ENCODE peak calls at places on chromosomes 16 and 17, in six cellular contexts. U is lower leg skin, F is Panc1, N is mesothelial cell of epicardium, R is RWPE1, P is OCI-LY7. B is an unnamed sample.
A peak's percentile ranks its signal among the peaks of the same experiment; 100 is the strongest.

GRCh38 chr17:14061666-14062560 is 7.4 kb upstream of the COX10 start:
- DNase-seq in U (no peak), F (no peak), N (no peak), R (peak; percentile 55), P (no peak), B (no peak)

GRCh38 chr17:4576729-4577322 is 7.5 kb upstream of the SMTNL2 start:
- DNase-seq in U (no peak), F (no peak), N (no peak), R (no peak), P (no peak), B (no peak)

GRCh38 chr17:64163468-64163867 is 33.5 kb upstream of the ERN1 start:
- DNase-seq in U (peak; percentile 61), F (no peak), N (no peak), R (no peak), P (no peak), B (no peak)

GRCh38 chr16:65249768-65250167 is 127.9 kb upstream of the CDH11 start:
- DNase-seq in U (peak; percentile 84), F (no peak), N (no peak), R (no peak), P (no peak), B (no peak)

GRCh38 chr17:77686903-77687302 is 271.6 kb upstream of the TNRC6C start:
- DNase-seq in U (no peak), F (no peak), N (no peak), R (no peak), P (no peak), B (no peak)

GRCh38 chr16:25189305-25189704 is 27.4 kb upstream of the AQP8 start:
- DNase-seq in U (no peak), F (no peak), N (no peak), R (no peak), P (no peak), B (no peak)

GRCh38 chr17:19867654-19868395 is at the start of gene ULK2:
- DNase-seq in U (peak; percentile 88), F (no peak), N (peak; percentile 74), R (peak; percentile 52), P (peak; percentile 59), B (peak; percentile 84)

GRCh38 chr16:89150981-89151380 is 20.6 kb upstream of the CDH15 start:
- DNase-seq in U (no peak), F (no peak), N (no peak), R (no peak), P (no peak), B (no peak)

GRCh38 chr16:9091867-9092281 is 430 bp downstream of the HAPSTR1 start:
- DNase-seq in U (peak; percentile 91), F (no peak), N (peak; percentile 51), R (peak; percentile 31), P (peak; percentile 57), B (peak; percentile 74)

GRCh38 chr16:46612121-46612520 is 9.1 kb downstream of the SHCBP1 start:
- DNase-seq in U (no peak), F (no peak), N (no peak), R (no peak), P (no peak), B (no peak)

DNA sequence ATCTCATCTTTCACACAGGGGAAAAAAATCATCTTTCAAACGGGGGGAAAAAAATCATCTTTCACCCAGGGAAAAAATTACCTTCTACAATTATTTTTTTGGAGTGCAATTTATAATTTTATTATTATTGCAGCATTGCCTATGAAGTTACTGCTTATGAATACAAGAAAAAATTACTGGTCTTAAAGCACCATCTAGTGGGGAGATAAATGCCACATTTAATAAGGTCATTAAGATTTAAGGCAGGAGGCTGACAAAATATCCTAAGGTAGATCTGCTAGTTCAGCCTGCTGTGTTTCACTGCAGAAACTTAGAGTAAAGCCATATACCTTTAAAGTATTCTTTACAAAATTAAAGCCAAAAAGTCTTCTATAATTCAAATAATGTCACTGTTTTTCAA is 13.7 kb downstream of the SHCBP1 start:
- DNase-seq in U (no peak), F (no peak), N (no peak), R (peak; percentile 26), P (peak; percentile 48), B (no peak)
- TF ChIP-seq CTCF in U (no peak), F (peak; percentile 43), N (no peak), R (peak; percentile 51), P (peak; percentile 76), B (peak; percentile 60)

GRCh38 chr17:47618416-47618815 is 31.3 kb upstream of the KPNB1 start:
- DNase-seq in U (no peak), F (no peak), N (no peak), R (no peak), P (no peak), B (no peak)
- TF ChIP-seq CTCF in U (no peak), F (peak; percentile 60), N (peak; percentile 41), R (peak; percentile 14), P (peak; percentile 54), B (peak; percentile 60)

GRCh38 chr16:4517812-4518211 is 20.8 kb downstream of the CDIP1 start:
- DNase-seq in U (no peak), F (no peak), N (peak; percentile 59), R (no peak), P (peak; percentile 49), B (no peak)
- TF ChIP-seq CTCF in U (no peak), F (peak; percentile 86), N (peak; percentile 28), R (peak; percentile 54), P (peak; percentile 87), B (peak; percentile 83)

DNA sequence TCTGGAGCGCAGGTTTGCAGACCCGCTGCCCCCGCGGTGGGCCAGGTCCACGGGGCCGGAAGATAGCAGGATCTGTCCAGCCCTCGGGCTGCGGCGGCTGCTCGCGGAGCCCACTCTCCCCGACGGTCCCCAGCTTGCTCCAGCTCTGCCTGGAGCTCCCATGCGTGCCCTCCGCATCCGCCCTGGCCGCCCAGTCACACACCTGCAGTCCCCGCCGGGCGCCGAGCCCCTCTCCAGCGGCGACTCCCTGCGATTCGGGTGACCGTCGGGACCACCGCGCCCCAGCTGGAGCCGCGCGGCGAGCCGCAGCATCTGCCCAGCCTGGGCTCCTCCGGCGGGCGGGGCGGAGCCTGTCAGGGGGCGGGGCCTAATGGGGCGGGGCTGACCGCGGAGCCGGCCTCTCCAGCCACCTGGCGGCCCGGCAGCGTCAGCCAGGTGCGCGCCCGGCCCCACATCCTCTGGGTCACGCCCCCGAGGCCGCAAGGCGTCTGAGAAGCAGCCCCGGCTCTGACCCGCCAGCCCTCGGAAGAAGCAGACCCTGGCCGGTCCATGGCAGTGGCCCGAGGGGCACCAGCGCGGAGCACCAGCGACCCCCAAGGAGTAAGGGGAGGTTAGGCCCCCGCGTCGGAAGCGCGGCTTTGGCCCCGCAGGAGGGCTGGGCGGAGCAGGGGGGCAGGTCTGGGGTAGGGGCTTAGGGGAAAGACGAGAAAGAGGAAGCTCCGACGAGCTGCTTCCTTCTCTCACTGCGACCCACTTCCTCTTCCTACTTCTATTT is at the start of gene PIK3R5:
- DNase-seq in U (peak; percentile 89), F (no peak), N (no peak), R (peak; percentile 88), P (peak; percentile 77), B (no peak)
- TF ChIP-seq CTCF in U (no peak), F (no peak), N (no peak), R (no peak), P (no peak), B (peak; percentile 34)

GRCh38 chr17:29567362-29568330 is 809 bp upstream of the ABHD15 start:
- DNase-seq in U (peak; percentile 94), F (no peak), N (peak; percentile 67), R (peak; percentile 51), P (peak; percentile 84), B (peak; percentile 75)
- TF ChIP-seq CTCF in U (no peak), F (peak; percentile 72), N (peak; percentile 22), R (peak; percentile 62), P (peak; percentile 63), B (peak; percentile 54)

DNA sequence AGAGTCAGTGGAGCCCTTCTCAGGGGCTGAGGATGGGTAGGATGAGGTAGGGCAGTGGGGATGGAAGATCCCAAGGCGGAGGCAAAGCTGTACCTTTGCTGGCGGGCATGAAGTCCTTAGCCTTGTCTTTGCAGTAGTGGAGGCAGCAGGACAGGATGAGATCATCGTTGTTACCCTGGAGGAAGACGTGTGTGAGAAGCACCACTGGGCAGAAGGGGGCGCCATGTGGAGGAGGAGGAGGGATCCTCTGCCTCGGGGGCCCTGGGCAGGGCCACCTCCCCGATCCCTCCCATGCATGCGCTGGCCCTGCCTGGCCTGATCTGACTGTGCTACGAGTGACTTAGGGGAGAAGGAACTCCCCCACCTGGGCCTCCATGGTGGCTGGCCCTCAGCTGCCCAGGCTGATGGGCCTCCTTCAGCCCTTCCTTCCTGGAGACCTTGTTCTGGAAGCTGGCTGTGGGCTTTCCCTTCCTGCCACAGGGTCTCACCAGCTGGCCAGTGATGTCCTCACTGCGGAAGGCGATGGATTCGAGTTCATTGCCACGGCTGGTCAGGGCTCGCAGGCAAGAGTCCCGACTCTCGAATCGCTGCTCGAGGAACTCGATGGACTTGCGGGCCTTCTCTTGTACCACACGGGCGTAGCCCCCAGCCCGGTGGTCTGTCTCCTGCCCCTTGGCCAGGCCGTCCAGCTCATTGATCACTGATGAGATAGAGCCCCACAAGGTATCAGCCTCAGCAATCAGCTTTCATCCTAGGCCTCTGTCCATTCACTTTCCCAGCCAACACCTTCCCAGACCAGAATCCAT is 10.3 kb downstream of the HIC1 start:
- DNase-seq in U (no peak), F (no peak), N (no peak), R (no peak), P (peak; percentile 53), B (no peak)
- TF ChIP-seq CTCF in U (no peak), F (no peak), N (no peak), R (no peak), P (peak; percentile 70), B (peak; percentile 51)

GRCh38 chr17:50426472-50426782 is 409 bp downstream of the ACSF2 start:
- DNase-seq in U (no peak), F (no peak), N (no peak), R (no peak), P (no peak), B (no peak)

GRCh38 chr17:50425001-50425681 is 877 bp upstream of the ACSF2 start:
- DNase-seq in U (no peak), F (no peak), N (no peak), R (no peak), P (no peak), B (no peak)

GRCh38 chr17:50425682-50426471 is at the start of gene ACSF2:
- DNase-seq in U (peak; percentile 93), F (no peak), N (peak; percentile 67), R (peak; percentile 87), P (peak; percentile 67), B (peak; percentile 74)

GRCh38 chr17:50428831-50429424 is 2.9 kb downstream of the ACSF2 start:
- DNase-seq in U (no peak), F (no peak), N (peak; percentile 47), R (peak; percentile 75), P (no peak), B (no peak)

DNA sequence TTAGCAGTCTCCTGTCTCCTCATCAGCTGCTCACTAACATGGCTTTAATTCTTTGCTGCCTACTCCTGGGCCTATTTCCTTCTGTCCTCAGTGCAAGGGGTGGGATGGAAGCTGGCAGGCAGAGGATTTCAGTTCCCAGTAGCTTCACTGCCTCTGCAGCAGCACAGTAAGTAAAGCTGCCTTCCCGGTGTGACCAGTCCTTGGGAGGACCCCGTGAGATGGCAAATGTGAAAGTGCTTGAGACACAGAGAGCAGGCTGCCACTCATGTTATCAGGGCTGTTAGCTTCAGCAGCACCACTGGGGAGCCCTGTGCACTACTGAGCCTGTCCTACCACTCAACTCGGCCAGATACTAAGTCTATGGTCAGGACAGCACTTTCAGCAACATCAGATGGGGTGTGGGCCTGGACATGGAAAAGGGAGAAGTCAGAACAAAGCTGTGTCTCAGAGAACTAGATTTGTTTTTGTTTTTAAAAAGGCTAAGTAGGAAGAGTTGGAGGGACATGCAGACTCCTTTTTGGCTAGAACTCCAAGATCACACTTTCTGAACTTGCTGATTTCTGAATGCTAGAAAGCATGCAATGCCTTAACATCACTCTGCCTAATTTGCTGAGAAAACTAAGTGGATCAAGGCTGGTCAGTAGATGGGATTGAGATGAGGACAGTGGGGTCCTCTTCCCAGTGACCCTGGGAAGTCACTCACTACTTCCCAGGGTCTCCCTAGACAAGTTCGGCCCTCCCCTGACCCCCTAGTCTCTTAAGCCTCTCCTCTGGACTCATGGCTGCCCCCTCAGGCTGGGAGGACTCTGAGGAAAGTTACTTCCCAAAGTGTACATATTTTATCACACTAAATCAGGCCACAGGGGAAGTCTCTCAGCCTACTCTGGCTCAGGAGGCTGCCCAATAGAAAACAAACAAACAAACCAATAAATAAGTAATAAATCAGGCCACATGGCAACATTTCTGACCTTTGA is 1.1 kb downstream of the ACSF2 start:
- DNase-seq in U (no peak), F (no peak), N (no peak), R (peak; percentile 53), P (peak; percentile 73), B (no peak)
- TF ChIP-seq CTCF in U (no peak), F (peak; percentile 82), N (no peak), R (peak; percentile 69), P (peak; percentile 88), B (peak; percentile 35)

B was measured in type B pancreatic cell.